ENCODE peak calls at places on chromosomes 3 and 15, in six cellular contexts. One of them, this sample, is unnamed. For H3K9me3, the result is how much of the 10 kb centered on the place peaks cover.

GRCh38 chr3:101320475-101320874 is at the start of gene IMPG2:
- DNase-seq in GM23248: no peak
- DNase-seq in pancreas: no peak
- DNase-seq in CD8-positive, alpha-beta T cell: no peak
- DNase-seq in mucosa of descending colon: no peak
- DNase-seq in HepG2: no peak
- DNase-seq in this sample: no peak

GRCh38 chr15:90826886-90827435 is 41.4 kb upstream of the FURIN start:
- DNase-seq in CD8-positive, alpha-beta T cell: no peak
- DNase-seq in pancreas: no peak
- DNase-seq in GM23248: no peak
- DNase-seq in HepG2: no peak
- DNase-seq in mucosa of descending colon: no peak
- DNase-seq in this sample: no peak

GRCh38 chr3:119570229-119570628 is 9.1 kb upstream of the ADPRH start:
- DNase-seq in mucosa of descending colon: no peak
- DNase-seq in GM23248: no peak
- DNase-seq in CD8-positive, alpha-beta T cell: no peak
- DNase-seq in HepG2: no peak
- DNase-seq in pancreas: no peak
- DNase-seq in this sample: no peak

GRCh38 chr15:73602992-73603391 is 30.2 kb downstream of the NPTN start:
- DNase-seq in GM23248: no peak
- DNase-seq in CD8-positive, alpha-beta T cell: no peak
- DNase-seq in HepG2: no peak
- DNase-seq in pancreas: no peak
- DNase-seq in mucosa of descending colon: no peak
- DNase-seq in this sample: no peak

GRCh38 chr3:76044601-76045600 is 259.6 kb upstream of the ZNF717 start:
- DNase-seq in GM23248: peak
- DNase-seq in pancreas: no peak
- DNase-seq in CD8-positive, alpha-beta T cell: no peak
- DNase-seq in mucosa of descending colon: peak
- DNase-seq in HepG2: no peak
- DNase-seq in this sample: peak

GRCh38 chr3:11477286-11477935 is 166.3 kb downstream of the VGLL4 start:
- DNase-seq in GM23248: peak
- DNase-seq in HepG2: no peak
- DNase-seq in CD8-positive, alpha-beta T cell: no peak
- DNase-seq in pancreas: no peak
- DNase-seq in mucosa of descending colon: no peak
- DNase-seq in this sample: no peak

GRCh38 chr3:46646700-46647099 is 34.4 kb downstream of the FAM240A start:
- DNase-seq in CD8-positive, alpha-beta T cell: no peak
- DNase-seq in GM23248: peak
- DNase-seq in mucosa of descending colon: no peak
- DNase-seq in pancreas: no peak
- DNase-seq in HepG2: no peak
- DNase-seq in this sample: no peak

GRCh38 chr3:33425456-33425855 is 14.7 kb downstream of the UBP1 start:
- DNase-seq in CD8-positive, alpha-beta T cell: no peak
- DNase-seq in mucosa of descending colon: no peak
- DNase-seq in HepG2: no peak
- DNase-seq in pancreas: no peak
- DNase-seq in GM23248: peak
- DNase-seq in this sample: no peak

GRCh38 chr3:100427694-100428093 is 26.4 kb downstream of the LNP1 start:
- DNase-seq in mucosa of descending colon: no peak
- DNase-seq in GM23248: no peak
- DNase-seq in pancreas: no peak
- DNase-seq in HepG2: no peak
- DNase-seq in CD8-positive, alpha-beta T cell: no peak
- DNase-seq in this sample: no peak

GRCh38 chr3:183943739-183944138 is 59.1 kb upstream of the PARL start:
- DNase-seq in HepG2: no peak
- DNase-seq in pancreas: no peak
- DNase-seq in mucosa of descending colon: no peak
- DNase-seq in CD8-positive, alpha-beta T cell: no peak
- DNase-seq in GM23248: no peak
- DNase-seq in this sample: no peak

GRCh38 chr3:104519968-104520655 is 846.6 kb upstream of the ALCAM start:
- DNase-seq in mucosa of descending colon: no peak
- DNase-seq in HepG2: no peak
- DNase-seq in CD8-positive, alpha-beta T cell: no peak
- DNase-seq in pancreas: no peak
- DNase-seq in GM23248: no peak
- DNase-seq in this sample: no peak

GRCh38 chr3:164458986-164459385 is 619.3 kb downstream of the SI start:
- DNase-seq in CD8-positive, alpha-beta T cell: no peak
- DNase-seq in GM23248: peak
- DNase-seq in mucosa of descending colon: no peak
- DNase-seq in pancreas: no peak
- DNase-seq in HepG2: no peak
- DNase-seq in this sample: no peak

GRCh38 chr3:81216192-81216591 is 545.3 kb downstream of the GBE1 start:
- DNase-seq in CD8-positive, alpha-beta T cell: no peak
- DNase-seq in pancreas: no peak
- DNase-seq in GM23248: peak
- DNase-seq in mucosa of descending colon: no peak
- DNase-seq in HepG2: no peak
- DNase-seq in this sample: no peak

GRCh38 chr15:25169318-25169717 is 214.5 kb downstream of the SNRPN start:
- DNase-seq in HepG2: no peak
- DNase-seq in CD8-positive, alpha-beta T cell: no peak
- DNase-seq in mucosa of descending colon: no peak
- DNase-seq in GM23248: no peak
- DNase-seq in pancreas: no peak
- DNase-seq in this sample: peak
- H3K9me3 ChIP-seq in HepG2: half or more
- H3K9me3 ChIP-seq in CD8-positive, alpha-beta T cell: under half
- H3K9me3 ChIP-seq in mucosa of descending colon: half or more
- H3K9me3 ChIP-seq in GM23248: under half
- H3K9me3 ChIP-seq in pancreas: under half
- H3K9me3 ChIP-seq in this sample: under half

GRCh38 chr15:60004019-60004845 is at the start of gene FOXB1:
- DNase-seq in GM23248: no peak
- DNase-seq in pancreas: no peak
- DNase-seq in CD8-positive, alpha-beta T cell: no peak
- DNase-seq in HepG2: no peak
- DNase-seq in mucosa of descending colon: no peak
- DNase-seq in this sample: peak

GRCh38 chr15:60002528-60003218 is 1.4 kb upstream of the FOXB1 start:
- DNase-seq in GM23248: no peak
- DNase-seq in CD8-positive, alpha-beta T cell: no peak
- DNase-seq in pancreas: no peak
- DNase-seq in mucosa of descending colon: no peak
- DNase-seq in HepG2: no peak
- DNase-seq in this sample: no peak

GRCh38 chr15:60004846-60005351 is 788 bp downstream of the FOXB1 start:
- DNase-seq in CD8-positive, alpha-beta T cell: no peak
- DNase-seq in HepG2: no peak
- DNase-seq in pancreas: no peak
- DNase-seq in GM23248: peak
- DNase-seq in mucosa of descending colon: no peak
- DNase-seq in this sample: peak

GRCh38 chr15:60001642-60002527 is 2.2 kb upstream of the FOXB1 start:
- DNase-seq in pancreas: no peak
- DNase-seq in CD8-positive, alpha-beta T cell: no peak
- DNase-seq in GM23248: no peak
- DNase-seq in HepG2: no peak
- DNase-seq in mucosa of descending colon: no peak
- DNase-seq in this sample: no peak

GRCh38 chr15:60003243-60004018 is 680 bp upstream of the FOXB1 start:
- DNase-seq in pancreas: no peak
- DNase-seq in mucosa of descending colon: no peak
- DNase-seq in HepG2: no peak
- DNase-seq in CD8-positive, alpha-beta T cell: no peak
- DNase-seq in GM23248: no peak
- DNase-seq in this sample: no peak
- H3K4me3 ChIP-seq in pancreas: no peak
- H3K4me3 ChIP-seq in mucosa of descending colon: no peak
- H3K4me3 ChIP-seq in HepG2: no peak
- H3K4me3 ChIP-seq in CD8-positive, alpha-beta T cell: peak
- H3K4me3 ChIP-seq in GM23248: no peak
- H3K4me3 ChIP-seq in this sample: peak

DNA sequence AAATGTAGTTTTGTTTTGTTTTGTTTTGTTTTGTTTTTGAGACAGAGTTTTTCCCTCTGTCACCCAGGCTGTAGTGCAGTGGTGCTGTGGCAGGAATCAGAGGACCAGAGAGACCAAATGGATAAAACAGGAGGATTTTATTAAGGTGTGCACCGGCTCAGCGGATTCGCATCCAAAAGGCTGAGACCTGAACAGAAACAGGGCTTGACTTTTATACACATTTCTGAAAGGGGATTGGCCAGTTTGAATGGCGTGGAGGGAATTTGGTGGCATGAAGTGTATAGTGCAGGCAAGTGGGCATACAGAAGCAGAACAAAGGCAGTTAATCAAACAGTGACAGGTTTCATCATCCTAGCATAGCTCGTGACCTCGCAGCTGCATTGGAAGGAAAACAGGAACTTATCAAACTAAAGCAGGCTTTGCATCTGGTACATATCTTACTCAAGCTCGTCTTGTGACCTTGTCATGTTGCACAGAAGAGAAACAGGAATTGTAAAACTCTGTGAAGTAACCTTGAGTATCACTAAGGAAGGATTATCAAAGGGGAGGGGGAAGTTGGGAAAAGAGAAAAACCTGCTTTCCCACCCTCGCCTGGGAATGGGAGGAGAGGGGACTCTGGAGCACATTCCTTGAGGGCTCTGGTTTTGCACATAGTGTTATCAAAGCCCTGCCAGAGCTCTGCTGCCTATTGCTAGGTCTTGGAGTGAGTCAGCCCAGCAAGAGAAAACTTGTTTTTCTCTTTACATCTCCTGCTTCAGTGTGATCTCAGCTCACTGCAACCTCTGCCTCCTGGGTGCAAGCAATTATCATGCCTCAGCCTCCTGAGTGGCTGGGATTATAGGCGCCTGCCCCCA is 38.5 kb downstream of the C3orf62 start:
- DNase-seq in mucosa of descending colon: peak
- DNase-seq in pancreas: no peak
- DNase-seq in CD8-positive, alpha-beta T cell: no peak
- DNase-seq in HepG2: peak
- DNase-seq in GM23248: peak
- DNase-seq in this sample: no peak
- H3K9me3 ChIP-seq in mucosa of descending colon: under half
- H3K9me3 ChIP-seq in pancreas: under half
- H3K9me3 ChIP-seq in CD8-positive, alpha-beta T cell: under half
- H3K9me3 ChIP-seq in HepG2: under half
- H3K9me3 ChIP-seq in GM23248: under half
- H3K9me3 ChIP-seq in this sample: under half

DNA sequence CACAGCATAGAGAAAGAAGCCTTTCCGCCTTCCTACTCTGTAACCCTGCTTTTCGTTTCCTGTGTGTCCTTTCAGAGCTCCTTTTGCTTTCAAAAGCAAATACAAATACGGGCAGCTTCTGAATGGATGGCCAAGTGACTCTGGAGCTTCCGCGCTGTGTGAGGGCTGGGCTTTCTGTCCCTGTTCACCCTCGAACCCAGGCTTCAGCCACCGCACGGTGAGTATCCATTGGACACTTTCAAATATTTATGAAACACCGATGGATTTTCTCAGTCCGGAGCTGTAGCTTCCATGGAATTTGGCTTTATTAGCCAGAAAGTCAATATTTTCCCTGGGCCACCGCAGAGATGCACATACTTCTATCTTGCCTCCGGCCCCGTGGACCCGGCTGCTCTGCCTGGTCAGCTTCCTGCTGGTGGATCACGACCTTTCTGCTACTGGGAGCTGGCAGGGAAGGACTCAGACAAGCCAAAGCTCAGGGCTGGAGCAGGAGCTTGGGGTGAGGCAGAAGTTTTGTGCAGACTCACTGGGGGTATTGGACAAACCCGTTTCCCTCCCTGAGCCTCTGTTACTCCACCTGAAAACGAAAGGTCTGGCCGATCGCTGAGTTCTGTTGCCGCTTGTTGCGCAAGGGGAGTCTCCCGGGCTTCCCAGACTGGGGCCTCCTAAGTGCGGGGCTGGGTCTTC is 63.6 kb downstream of the LINGO1 start:
- DNase-seq in CD8-positive, alpha-beta T cell: no peak
- DNase-seq in mucosa of descending colon: no peak
- DNase-seq in pancreas: peak
- DNase-seq in HepG2: peak
- DNase-seq in GM23248: no peak
- DNase-seq in this sample: no peak
- H3K4me3 ChIP-seq in CD8-positive, alpha-beta T cell: no peak
- H3K4me3 ChIP-seq in mucosa of descending colon: no peak
- H3K4me3 ChIP-seq in pancreas: no peak
- H3K4me3 ChIP-seq in HepG2: peak
- H3K4me3 ChIP-seq in GM23248: no peak
- H3K4me3 ChIP-seq in this sample: no peak

GRCh38 chr15:67822537-67823370 is 2.6 kb upstream of the SKOR1 start:
- DNase-seq in HepG2: no peak
- DNase-seq in pancreas: no peak
- DNase-seq in GM23248: no peak
- DNase-seq in mucosa of descending colon: no peak
- DNase-seq in CD8-positive, alpha-beta T cell: no peak
- DNase-seq in this sample: no peak
- H3K9me3 ChIP-seq in HepG2: under half
- H3K9me3 ChIP-seq in pancreas: under half
- H3K9me3 ChIP-seq in GM23248: under half
- H3K9me3 ChIP-seq in mucosa of descending colon: under half
- H3K9me3 ChIP-seq in CD8-positive, alpha-beta T cell: under half
- H3K9me3 ChIP-seq in this sample: under half

DNA sequence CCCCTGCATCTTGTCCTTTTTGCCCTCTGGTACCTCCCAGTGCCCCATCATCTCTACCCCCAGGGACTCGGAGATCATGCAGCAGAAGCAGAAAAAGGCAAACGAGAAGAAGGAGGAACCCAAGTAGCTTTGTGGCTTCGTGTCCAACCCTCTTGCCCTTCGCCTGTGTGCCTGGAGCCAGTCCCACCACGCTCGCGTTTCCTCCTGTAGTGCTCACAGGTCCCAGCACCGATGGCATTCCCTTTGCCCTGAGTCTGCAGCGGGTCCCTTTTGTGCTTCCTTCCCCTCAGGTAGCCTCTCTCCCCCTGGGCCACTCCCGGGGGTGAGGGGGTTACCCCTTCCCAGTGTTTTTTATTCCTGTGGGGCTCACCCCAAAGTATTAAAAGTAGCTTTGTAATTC is 1.5 kb downstream of the SERF2 start:
- DNase-seq in CD8-positive, alpha-beta T cell: no peak
- DNase-seq in mucosa of descending colon: no peak
- DNase-seq in HepG2: no peak
- DNase-seq in pancreas: no peak
- DNase-seq in GM23248: no peak
- DNase-seq in this sample: no peak
- H3K4me3 ChIP-seq in CD8-positive, alpha-beta T cell: peak
- H3K4me3 ChIP-seq in mucosa of descending colon: no peak
- H3K4me3 ChIP-seq in HepG2: peak
- H3K4me3 ChIP-seq in pancreas: no peak
- H3K4me3 ChIP-seq in GM23248: peak
- H3K4me3 ChIP-seq in this sample: peak

This sample was measured in WERI-Rb-1.